ENCODE peak calls at places on chromosomes 11 and 22, in seven cellular contexts. One of them, this sample, is unnamed. For H3K4me1 and H3K27me3, the result is how much of the 10 kb centered on the place peaks cover.

GRCh38 chr22:44667829-44668189 is 34.2 kb upstream of the PRR5 start:
- DNase-seq in transverse colon: peak
- DNase-seq in K562: no peak
- DNase-seq in IMR-90: no peak
- DNase-seq in heart left ventricle: no peak
- DNase-seq in ovary: no peak
- DNase-seq in colonic mucosa: no peak
- DNase-seq in this sample: no peak

GRCh38 chr11:21105196-21105917 is 436.0 kb downstream of the NELL1 start:
- DNase-seq in ovary: no peak
- DNase-seq in heart left ventricle: no peak
- DNase-seq in transverse colon: no peak
- DNase-seq in IMR-90: no peak
- DNase-seq in K562: no peak
- DNase-seq in colonic mucosa: no peak
- DNase-seq in this sample: no peak

GRCh38 chr11:65077466-65077865 is 6.4 kb downstream of the CDCA5 start:
- DNase-seq in transverse colon: no peak
- DNase-seq in heart left ventricle: no peak
- DNase-seq in ovary: no peak
- DNase-seq in IMR-90: peak
- DNase-seq in K562: no peak
- DNase-seq in colonic mucosa: no peak
- DNase-seq in this sample: no peak

GRCh38 chr11:117096140-117096972 is 1.9 kb downstream of the SIK3 start:
- DNase-seq in K562: peak
- DNase-seq in transverse colon: peak
- DNase-seq in colonic mucosa: peak
- DNase-seq in IMR-90: no peak
- DNase-seq in ovary: no peak
- DNase-seq in heart left ventricle: no peak
- DNase-seq in this sample: no peak

GRCh38 chr22:31586137-31586920 is 75.7 kb downstream of the PISD start:
- DNase-seq in IMR-90: peak
- DNase-seq in K562: no peak
- DNase-seq in transverse colon: no peak
- DNase-seq in colonic mucosa: no peak
- DNase-seq in ovary: no peak
- DNase-seq in heart left ventricle: no peak
- DNase-seq in this sample: peak

GRCh38 chr11:19631657-19632325 is 80.8 kb upstream of the NAV2 start:
- DNase-seq in K562: no peak
- DNase-seq in IMR-90: no peak
- DNase-seq in ovary: no peak
- DNase-seq in heart left ventricle: no peak
- DNase-seq in transverse colon: no peak
- DNase-seq in colonic mucosa: no peak
- DNase-seq in this sample: no peak

GRCh38 chr11:103358251-103358650 is 249.0 kb downstream of the DYNC2H1 start:
- DNase-seq in colonic mucosa: no peak
- DNase-seq in transverse colon: no peak
- DNase-seq in K562: no peak
- DNase-seq in heart left ventricle: no peak
- DNase-seq in IMR-90: peak
- DNase-seq in ovary: no peak
- DNase-seq in this sample: no peak

GRCh38 chr11:4881860-4882500 is at the start of gene OR51T1:
- DNase-seq in IMR-90: peak
- DNase-seq in heart left ventricle: no peak
- DNase-seq in transverse colon: no peak
- DNase-seq in K562: peak
- DNase-seq in ovary: no peak
- DNase-seq in colonic mucosa: no peak
- DNase-seq in this sample: no peak

GRCh38 chr22:27987557-27987956 is 68.5 kb upstream of the PITPNB start:
- DNase-seq in heart left ventricle: no peak
- DNase-seq in IMR-90: peak
- DNase-seq in colonic mucosa: no peak
- DNase-seq in transverse colon: no peak
- DNase-seq in ovary: no peak
- DNase-seq in K562: no peak
- DNase-seq in this sample: peak

GRCh38 chr22:20964090-20964798 is 2.8 kb upstream of the AIFM3 start:
- DNase-seq in transverse colon: no peak
- DNase-seq in K562: no peak
- DNase-seq in colonic mucosa: no peak
- DNase-seq in heart left ventricle: no peak
- DNase-seq in ovary: no peak
- DNase-seq in IMR-90: no peak
- DNase-seq in this sample: no peak

GRCh38 chr11:59172345-59173079 is 580 bp downstream of the DTX4 start:
- DNase-seq in heart left ventricle: no peak
- DNase-seq in colonic mucosa: peak
- DNase-seq in ovary: peak
- DNase-seq in K562: peak
- DNase-seq in IMR-90: no peak
- DNase-seq in transverse colon: peak
- DNase-seq in this sample: no peak

GRCh38 chr11:5690216-5690615 is 626 bp downstream of the TRIM22 start:
- DNase-seq in transverse colon: no peak
- DNase-seq in colonic mucosa: no peak
- DNase-seq in IMR-90: peak
- DNase-seq in K562: no peak
- DNase-seq in heart left ventricle: peak
- DNase-seq in ovary: peak
- DNase-seq in this sample: no peak

GRCh38 chr22:25208743-25209505 is 9.3 kb downstream of the CRYBB3 start:
- DNase-seq in transverse colon: no peak
- DNase-seq in heart left ventricle: no peak
- DNase-seq in K562: no peak
- DNase-seq in ovary: no peak
- DNase-seq in colonic mucosa: no peak
- DNase-seq in IMR-90: no peak
- DNase-seq in this sample: no peak

GRCh38 chr11:110069158-110069737 is 23.9 kb upstream of the ZC3H12C start:
- DNase-seq in K562: no peak
- DNase-seq in ovary: peak
- DNase-seq in heart left ventricle: peak
- DNase-seq in transverse colon: peak
- DNase-seq in colonic mucosa: peak
- DNase-seq in IMR-90: peak
- DNase-seq in this sample: no peak

GRCh38 chr11:76695133-76695532 is 24.6 kb upstream of the LRRC32 start:
- DNase-seq in K562: no peak
- DNase-seq in IMR-90: no peak
- DNase-seq in ovary: no peak
- DNase-seq in heart left ventricle: no peak
- DNase-seq in colonic mucosa: no peak
- DNase-seq in transverse colon: no peak
- DNase-seq in this sample: no peak

GRCh38 chr11:47791774-47792173 is 24.6 kb upstream of the FNBP4 start:
- DNase-seq in K562: no peak
- DNase-seq in ovary: no peak
- DNase-seq in heart left ventricle: no peak
- DNase-seq in IMR-90: peak
- DNase-seq in colonic mucosa: no peak
- DNase-seq in transverse colon: no peak
- DNase-seq in this sample: no peak

GRCh38 chr22:40101417-40102101 is 76.2 kb upstream of the TNRC6B start:
- DNase-seq in transverse colon: no peak
- DNase-seq in colonic mucosa: no peak
- DNase-seq in K562: no peak
- DNase-seq in IMR-90: no peak
- DNase-seq in ovary: no peak
- DNase-seq in heart left ventricle: no peak
- DNase-seq in this sample: no peak

GRCh38 chr11:43984519-43985385 is 42.3 kb downstream of the C11orf96 start:
- DNase-seq in colonic mucosa: no peak
- DNase-seq in ovary: no peak
- DNase-seq in heart left ventricle: no peak
- DNase-seq in K562: no peak
- DNase-seq in IMR-90: no peak
- DNase-seq in transverse colon: no peak
- DNase-seq in this sample: peak

GRCh38 chr22:24563246-24563645 is 7.4 kb downstream of the SNRPD3 start:
- DNase-seq in ovary: no peak
- DNase-seq in IMR-90: no peak
- DNase-seq in heart left ventricle: no peak
- DNase-seq in transverse colon: no peak
- DNase-seq in colonic mucosa: no peak
- DNase-seq in K562: no peak
- DNase-seq in this sample: no peak

DNA sequence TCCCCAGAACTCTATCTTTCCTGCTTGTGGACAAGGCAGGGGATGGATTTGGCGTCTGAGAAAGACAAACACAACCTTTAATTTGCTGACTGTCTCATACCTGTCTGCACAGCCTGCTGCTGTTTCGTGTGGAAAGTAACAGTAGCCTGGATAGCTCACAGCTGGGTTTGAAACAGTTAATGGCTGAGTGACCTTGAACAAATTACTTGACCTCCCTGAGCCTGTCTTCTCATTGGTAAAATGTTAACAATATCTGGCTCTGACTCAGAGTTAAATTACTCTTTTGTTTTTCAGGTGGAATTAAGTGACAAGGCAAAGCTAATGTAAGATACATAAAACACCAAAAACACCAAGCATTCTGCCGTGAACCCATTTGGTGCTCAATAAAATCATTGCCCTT is 41.1 kb upstream of the ADA2 start:
- DNase-seq in IMR-90: no peak
- DNase-seq in K562: no peak
- DNase-seq in ovary: no peak
- DNase-seq in colonic mucosa: no peak
- DNase-seq in heart left ventricle: no peak
- DNase-seq in transverse colon: no peak
- DNase-seq in this sample: no peak
- H3K4me1 ChIP-seq in IMR-90: under half
- H3K4me1 ChIP-seq in K562: under half
- H3K4me1 ChIP-seq in ovary: under half
- H3K4me1 ChIP-seq in colonic mucosa: under half
- H3K4me1 ChIP-seq in heart left ventricle: under half
- H3K4me1 ChIP-seq in transverse colon: under half
- H3K4me1 ChIP-seq in this sample: under half

DNA sequence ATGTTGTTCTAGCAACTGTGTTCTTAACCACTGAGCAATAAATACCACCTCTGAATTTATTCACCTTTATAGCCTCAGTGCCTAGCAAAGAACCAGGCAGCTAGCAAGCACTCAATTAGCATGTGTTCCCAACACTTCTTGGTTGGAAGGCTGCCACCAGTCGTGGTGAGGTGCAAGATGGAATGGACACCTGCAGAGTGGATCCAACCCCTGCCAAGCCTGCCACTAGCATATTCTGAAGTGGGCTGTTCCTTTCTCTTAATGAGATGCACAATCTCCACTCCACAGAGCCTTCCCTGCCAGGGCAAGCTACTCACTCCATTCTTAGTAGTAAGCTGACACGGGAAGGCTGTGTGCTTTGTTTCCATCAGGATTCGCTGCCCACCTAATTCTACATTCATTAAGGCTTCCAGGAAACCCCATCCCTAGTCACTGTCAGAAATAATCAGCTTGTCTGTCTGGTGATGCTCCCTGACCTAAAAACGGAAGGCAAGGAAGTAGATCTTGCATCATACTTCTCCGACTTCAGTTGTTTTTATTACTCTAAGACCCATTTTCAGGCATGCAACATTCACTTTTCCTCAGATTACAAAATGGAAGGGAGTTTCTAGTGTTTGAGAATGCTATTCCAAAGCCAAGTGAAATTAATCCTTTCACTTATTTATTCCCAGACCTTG is 128.1 kb downstream of the TENM4 start:
- DNase-seq in ovary: no peak
- DNase-seq in colonic mucosa: no peak
- DNase-seq in K562: no peak
- DNase-seq in transverse colon: no peak
- DNase-seq in IMR-90: peak
- DNase-seq in heart left ventricle: no peak
- DNase-seq in this sample: no peak
- TF ChIP-seq CTCF in ovary: no peak
- TF ChIP-seq CTCF in colonic mucosa: no peak
- TF ChIP-seq CTCF in K562: no peak
- TF ChIP-seq CTCF in transverse colon: no peak
- TF ChIP-seq CTCF in IMR-90: no peak
- TF ChIP-seq CTCF in heart left ventricle: no peak
- TF ChIP-seq CTCF in this sample: no peak

DNA sequence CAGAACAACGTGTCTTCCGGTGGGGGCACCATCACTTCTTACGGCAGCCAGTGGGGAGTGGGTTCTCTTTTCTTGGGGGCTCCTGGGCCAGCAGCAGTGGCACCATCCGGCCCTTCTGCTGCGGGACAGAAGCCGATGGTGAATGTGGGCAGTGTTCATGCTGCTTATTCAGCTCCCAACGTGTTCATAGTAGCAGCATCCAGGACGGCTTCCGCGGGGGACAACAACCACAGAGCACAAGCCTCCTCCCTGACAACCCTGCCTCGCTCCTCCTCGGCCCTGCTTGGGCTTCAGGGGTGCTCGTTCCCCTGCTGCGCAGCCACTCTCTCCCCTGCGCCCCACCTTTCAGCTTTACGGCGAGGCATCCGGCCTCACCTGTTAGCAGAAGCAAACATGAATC is 191.7 kb upstream of the NECTIN1 start:
- DNase-seq in IMR-90: no peak
- DNase-seq in colonic mucosa: no peak
- DNase-seq in heart left ventricle: no peak
- DNase-seq in K562: no peak
- DNase-seq in ovary: no peak
- DNase-seq in transverse colon: no peak
- DNase-seq in this sample: no peak
- H3K27me3 ChIP-seq in IMR-90: under half
- H3K27me3 ChIP-seq in colonic mucosa: under half
- H3K27me3 ChIP-seq in heart left ventricle: under half
- H3K27me3 ChIP-seq in K562: under half
- H3K27me3 ChIP-seq in ovary: under half
- H3K27me3 ChIP-seq in transverse colon: under half
- H3K27me3 ChIP-seq in this sample: under half

DNA sequence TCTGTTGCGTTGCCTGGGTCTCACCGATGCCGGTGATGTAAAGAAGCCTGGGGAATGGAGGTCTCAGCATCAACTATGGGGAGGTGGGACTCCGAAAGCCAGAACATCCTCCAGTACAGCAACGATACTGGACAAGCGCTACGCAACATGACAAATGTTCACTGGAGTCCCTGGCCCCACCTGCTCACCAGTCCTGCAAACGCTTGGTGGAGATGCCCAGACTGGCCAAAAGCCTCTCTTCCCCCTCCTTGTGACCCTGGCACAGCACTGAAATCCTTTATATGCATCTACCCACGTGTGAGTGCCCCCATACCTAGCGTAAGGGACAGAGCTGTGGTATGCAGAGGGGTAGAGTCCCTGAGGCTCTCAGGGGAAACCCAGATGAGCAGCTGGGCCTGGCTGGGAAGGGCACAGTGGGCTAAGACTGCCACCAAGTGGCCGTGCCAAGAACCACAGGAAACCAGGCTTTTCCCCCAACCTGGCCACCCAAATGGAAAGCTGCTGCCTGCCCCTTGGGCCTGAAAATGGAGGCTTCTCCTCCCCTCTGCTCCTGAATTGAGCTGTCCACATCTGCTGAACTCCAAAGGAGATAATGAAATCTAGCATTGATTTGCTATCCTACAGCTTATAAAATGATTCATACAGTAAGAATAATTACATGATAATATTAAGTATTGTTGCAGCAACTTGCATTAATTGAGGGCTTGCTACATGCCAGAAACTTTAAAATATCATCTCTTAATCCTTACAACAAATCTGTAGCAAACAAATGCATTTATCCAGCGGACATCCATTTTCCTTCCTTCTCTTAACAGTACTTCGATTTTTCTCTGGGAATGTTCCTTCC is 24.8 kb upstream of the TTC12 start:
- DNase-seq in K562: peak
- DNase-seq in heart left ventricle: peak
- DNase-seq in colonic mucosa: peak
- DNase-seq in transverse colon: peak
- DNase-seq in ovary: peak
- DNase-seq in IMR-90: peak
- DNase-seq in this sample: no peak
- H3K4me1 ChIP-seq in K562: under half
- H3K4me1 ChIP-seq in heart left ventricle: under half
- H3K4me1 ChIP-seq in colonic mucosa: under half
- H3K4me1 ChIP-seq in transverse colon: under half
- H3K4me1 ChIP-seq in ovary: under half
- H3K4me1 ChIP-seq in IMR-90: under half
- H3K4me1 ChIP-seq in this sample: under half